ENCODE peak calls at places on chromosome 20, in eight cellular contexts. M is BJ; X is nephron progenitor cell; I is fibroblast of mammary gland; K is kidney; C is CD8-positive, alpha-beta T cell; G is foreskin melanocyte; R is NCI-H524. D is an unnamed sample.

GRCh38 chr20:4905612-4906011 is 95.7 kb downstream of the SLC23A2 start:
- DNase-seq in R (no peak), M (no peak), X (no peak), K (no peak), G (no peak), C (no peak), I (no peak), D (no peak)

GRCh38 chr20:38878798-38879197 is 47.4 kb upstream of the FAM83D start:
- DNase-seq in G (no peak), R (no peak), M (no peak), K (no peak), C (no peak), X (peak), I (peak), D (no peak)

GRCh38 chr20:57381596-57382503 is 9.3 kb upstream of the RBM38 start:
- DNase-seq in I (peak), X (peak), G (peak), K (peak), C (peak), M (peak), R (peak), D (peak)

GRCh38 chr20:8744228-8744844 is 324.6 kb upstream of the PLCB4 start:
- DNase-seq in M (no peak), K (no peak), I (peak), R (no peak), C (no peak), X (no peak), G (no peak), D (no peak)

GRCh38 chr20:62735331-62735821 is 26.7 kb downstream of the NTSR1 start:
- DNase-seq in K (peak), R (no peak), G (no peak), M (no peak), I (no peak), C (no peak), X (no peak), D (no peak)

GRCh38 chr20:64143018-64143801 is 21.0 kb upstream of the MYT1 start:
- DNase-seq in X (no peak), C (no peak), K (no peak), G (no peak), R (no peak), I (no peak), M (no peak), D (no peak)

GRCh38 chr20:46592580-46593362 is 42.3 kb upstream of the OCSTAMP start:
- DNase-seq in I (no peak), G (no peak), K (no peak), M (no peak), C (no peak), X (no peak), R (no peak), D (no peak)

GRCh38 chr20:48864738-48865318 is 37.0 kb upstream of the PREX1 start:
- DNase-seq in I (no peak), C (no peak), R (no peak), M (no peak), X (no peak), G (no peak), K (no peak), D (no peak)

GRCh38 chr20:37257993-37258392 is 3.6 kb downstream of the GHRH start:
- DNase-seq in M (no peak), G (no peak), C (no peak), K (no peak), X (peak), I (no peak), R (no peak), D (no peak)

GRCh38 chr20:44861547-44862006 is 23.9 kb upstream of the YWHAB start:
- DNase-seq in K (no peak), R (no peak), M (peak), C (no peak), X (no peak), I (peak), G (no peak), D (peak)

GRCh38 chr20:33250666-33251065 is 14.9 kb downstream of the BPIFA1 start:
- DNase-seq in X (no peak), R (peak), I (peak), K (no peak), M (no peak), G (no peak), C (no peak), D (no peak)

D was measured in non-pigmented ciliary epithelial cell.